ENCODE peak calls at places on chromosomes 11 and 22, in four cellular contexts. One of them, this sample, is unnamed.

GRCh38 chr11:60498853-60499252 is 6.3 kb downstream of the MS4A12 start:
- DNase-seq in HFF-Myc: no peak
- DNase-seq in A673: no peak
- DNase-seq in endodermal cell: no peak
- DNase-seq in this sample: no peak

GRCh38 chr22:49724893-49725489 is 102.7 kb downstream of the BRD1 start:
- DNase-seq in HFF-Myc: no peak
- DNase-seq in endodermal cell: peak
- DNase-seq in A673: peak
- DNase-seq in this sample: no peak

GRCh38 chr22:30876221-30876751 is 92.3 kb downstream of the MORC2 start:
- DNase-seq in HFF-Myc: no peak
- DNase-seq in endodermal cell: peak
- DNase-seq in A673: no peak
- DNase-seq in this sample: no peak

GRCh38 chr11:2290351-2290841 is 11.3 kb downstream of the C11orf21 start:
- DNase-seq in A673: peak
- DNase-seq in HFF-Myc: no peak
- DNase-seq in endodermal cell: peak
- DNase-seq in this sample: no peak

GRCh38 chr11:2122222-2122906 is 16.8 kb downstream of the IGF2 start:
- DNase-seq in HFF-Myc: no peak
- DNase-seq in endodermal cell: no peak
- DNase-seq in A673: no peak
- DNase-seq in this sample: no peak

GRCh38 chr11:124793466-124794278 is 6.5 kb downstream of the MSANTD2 start:
- DNase-seq in A673: peak
- DNase-seq in HFF-Myc: no peak
- DNase-seq in endodermal cell: no peak
- DNase-seq in this sample: no peak

GRCh38 chr11:47783087-47783610 is 16.0 kb upstream of the FNBP4 start:
- DNase-seq in A673: no peak
- DNase-seq in HFF-Myc: no peak
- DNase-seq in endodermal cell: no peak
- DNase-seq in this sample: no peak

GRCh38 chr11:130649749-130650275 is 201.4 kb downstream of the ADAMTS15 start:
- DNase-seq in endodermal cell: no peak
- DNase-seq in HFF-Myc: no peak
- DNase-seq in A673: no peak
- DNase-seq in this sample: no peak

GRCh38 chr22:35496768-35497312 is 43.8 kb upstream of the RASD2 start:
- DNase-seq in HFF-Myc: no peak
- DNase-seq in A673: no peak
- DNase-seq in endodermal cell: no peak
- DNase-seq in this sample: no peak

GRCh38 chr11:68212421-68213134 is 518 bp downstream of the KMT5B start:
- DNase-seq in HFF-Myc: peak
- DNase-seq in endodermal cell: peak
- DNase-seq in A673: peak
- DNase-seq in this sample: no peak
- TF ChIP-seq CTCF in HFF-Myc: no peak
- TF ChIP-seq CTCF in endodermal cell: peak
- TF ChIP-seq CTCF in A673: no peak
- TF ChIP-seq CTCF in this sample: peak

GRCh38 chr11:122157540-122158173 is 41.6 kb upstream of the BLID start:
- DNase-seq in A673: peak
- DNase-seq in HFF-Myc: no peak
- DNase-seq in endodermal cell: no peak
- DNase-seq in this sample: no peak

GRCh38 chr11:122162095-122162494 is 46.1 kb upstream of the BLID start:
- DNase-seq in A673: no peak
- DNase-seq in endodermal cell: no peak
- DNase-seq in HFF-Myc: no peak
- DNase-seq in this sample: no peak

GRCh38 chr11:122159173-122159701 is 43.2 kb upstream of the BLID start:
- DNase-seq in HFF-Myc: no peak
- DNase-seq in A673: peak
- DNase-seq in endodermal cell: no peak
- DNase-seq in this sample: no peak

GRCh38 chr11:122161191-122161590 is 45.2 kb upstream of the BLID start:
- DNase-seq in endodermal cell: no peak
- DNase-seq in HFF-Myc: no peak
- DNase-seq in A673: no peak
- DNase-seq in this sample: no peak

DNA sequence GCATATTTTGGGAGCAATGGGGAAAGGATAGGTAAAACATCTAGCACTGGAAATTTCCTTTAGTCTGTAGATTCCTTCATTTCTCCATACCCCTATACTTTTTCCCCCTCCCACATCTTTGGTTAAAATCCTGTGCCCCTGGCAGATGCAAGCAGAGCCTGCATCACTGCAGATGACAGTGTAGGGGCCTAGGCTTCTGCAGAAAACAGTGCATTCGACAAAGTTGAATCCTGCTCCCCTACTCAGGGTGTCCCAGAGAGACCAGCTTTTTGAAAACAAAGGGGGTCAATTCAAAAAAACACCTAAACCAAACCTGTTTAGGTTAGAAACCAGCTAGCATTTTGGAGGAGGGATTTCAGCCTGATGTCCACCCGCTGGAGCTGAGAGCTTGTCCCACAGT is 43.8 kb upstream of the BLID start:
- DNase-seq in A673: no peak
- DNase-seq in HFF-Myc: no peak
- DNase-seq in endodermal cell: no peak
- DNase-seq in this sample: no peak
- H3K4me3 ChIP-seq in A673: no peak
- H3K4me3 ChIP-seq in HFF-Myc: no peak
- H3K4me3 ChIP-seq in endodermal cell: no peak
- H3K4me3 ChIP-seq in this sample: no peak

GRCh38 chr11:42625757-42626156 is 686.0 kb upstream of the API5 start:
- DNase-seq in HFF-Myc: no peak
- DNase-seq in endodermal cell: no peak
- DNase-seq in A673: no peak
- DNase-seq in this sample: no peak

GRCh38 chr11:42631223-42631843 is 680.5 kb upstream of the API5 start:
- DNase-seq in A673: peak
- DNase-seq in HFF-Myc: no peak
- DNase-seq in endodermal cell: peak
- DNase-seq in this sample: peak
- TF ChIP-seq CTCF in A673: peak
- TF ChIP-seq CTCF in HFF-Myc: no peak
- TF ChIP-seq CTCF in endodermal cell: peak
- TF ChIP-seq CTCF in this sample: peak

GRCh38 chr11:924406-925157 is 1.1 kb upstream of the AP2A2 start:
- DNase-seq in HFF-Myc: no peak
- DNase-seq in A673: no peak
- DNase-seq in endodermal cell: peak
- DNase-seq in this sample: no peak

GRCh38 chr11:926341-926916 is 759 bp downstream of the AP2A2 start:
- DNase-seq in HFF-Myc: no peak
- DNase-seq in A673: peak
- DNase-seq in endodermal cell: peak
- DNase-seq in this sample: no peak

GRCh38 chr11:925496-926301 is at the start of gene AP2A2:
- DNase-seq in HFF-Myc: no peak
- DNase-seq in endodermal cell: peak
- DNase-seq in A673: peak
- DNase-seq in this sample: no peak

GRCh38 chr11:923691-924405 is 1.8 kb upstream of the AP2A2 start:
- DNase-seq in HFF-Myc: no peak
- DNase-seq in endodermal cell: no peak
- DNase-seq in A673: no peak
- DNase-seq in this sample: no peak

GRCh38 chr11:925158-925495 is 543 bp upstream of the AP2A2 start:
- DNase-seq in endodermal cell: no peak
- DNase-seq in HFF-Myc: no peak
- DNase-seq in A673: no peak
- DNase-seq in this sample: no peak
- H3K4me3 ChIP-seq in endodermal cell: no peak
- H3K4me3 ChIP-seq in HFF-Myc: peak
- H3K4me3 ChIP-seq in A673: peak
- H3K4me3 ChIP-seq in this sample: peak

GRCh38 chr22:43922123-43922522 is 1.5 kb upstream of the PNPLA3 start:
- DNase-seq in endodermal cell: peak
- DNase-seq in A673: no peak
- DNase-seq in HFF-Myc: no peak
- DNase-seq in this sample: no peak
- TF ChIP-seq CTCF in endodermal cell: peak
- TF ChIP-seq CTCF in A673: peak
- TF ChIP-seq CTCF in HFF-Myc: peak
- TF ChIP-seq CTCF in this sample: peak

This sample was measured in epithelial cell of proximal tubule.